ENCODE peak calls at places on chromosome 15, in nine cellular contexts. X is colonic mucosa, D is PC-3, R is neural progenitor cell, P is hepatocyte, K is Peyer's patch, H is AG10803, E is AG09309, F is uterus. Q is an unnamed sample.

GRCh38 chr15:76431936-76432335 is 95.4 kb downstream of the ISL2 start:
- DNase-seq in X (no peak), D (no peak), R (peak), P (no peak), K (no peak), H (peak), E (no peak), F (no peak), Q (no peak)

GRCh38 chr15:69896606-69897005 is 201.1 kb downstream of the TLE3 start:
- DNase-seq in X (no peak), D (no peak), R (no peak), P (no peak), K (no peak), H (peak), E (no peak), F (no peak), Q (peak)

GRCh38 chr15:43258781-43259180 is 7.9 kb downstream of the TGM5 start:
- DNase-seq in X (no peak), D (no peak), R (no peak), P (no peak), K (no peak), H (no peak), E (no peak), F (no peak), Q (no peak)

GRCh38 chr15:83973816-83974215 is 261.8 kb upstream of the GOLGA6L4 start:
- DNase-seq in X (no peak), D (peak), R (no peak), P (no peak), K (no peak), H (no peak), E (no peak), F (no peak), Q (no peak)

GRCh38 chr15:62464705-62465104 is 299.6 kb upstream of the C2CD4B start:
- DNase-seq in X (no peak), D (no peak), R (no peak), P (no peak), K (no peak), H (peak), E (no peak), F (no peak), Q (no peak)

GRCh38 chr15:29101491-29101890 is 168.1 kb downstream of the NSMCE3 start:
- DNase-seq in X (no peak), D (no peak), R (no peak), P (no peak), K (no peak), H (no peak), E (no peak), F (no peak), Q (no peak)

GRCh38 chr15:85727068-85727467 is 67.7 kb downstream of the KLHL25 start:
- DNase-seq in X (peak), D (no peak), R (no peak), P (no peak), K (no peak), H (peak), E (no peak), F (no peak), Q (no peak)

GRCh38 chr15:31238369-31238768 is 88.3 kb upstream of the KLF13 start:
- DNase-seq in X (no peak), D (no peak), R (no peak), P (no peak), K (no peak), H (no peak), E (no peak), F (no peak), Q (no peak)

DNA sequence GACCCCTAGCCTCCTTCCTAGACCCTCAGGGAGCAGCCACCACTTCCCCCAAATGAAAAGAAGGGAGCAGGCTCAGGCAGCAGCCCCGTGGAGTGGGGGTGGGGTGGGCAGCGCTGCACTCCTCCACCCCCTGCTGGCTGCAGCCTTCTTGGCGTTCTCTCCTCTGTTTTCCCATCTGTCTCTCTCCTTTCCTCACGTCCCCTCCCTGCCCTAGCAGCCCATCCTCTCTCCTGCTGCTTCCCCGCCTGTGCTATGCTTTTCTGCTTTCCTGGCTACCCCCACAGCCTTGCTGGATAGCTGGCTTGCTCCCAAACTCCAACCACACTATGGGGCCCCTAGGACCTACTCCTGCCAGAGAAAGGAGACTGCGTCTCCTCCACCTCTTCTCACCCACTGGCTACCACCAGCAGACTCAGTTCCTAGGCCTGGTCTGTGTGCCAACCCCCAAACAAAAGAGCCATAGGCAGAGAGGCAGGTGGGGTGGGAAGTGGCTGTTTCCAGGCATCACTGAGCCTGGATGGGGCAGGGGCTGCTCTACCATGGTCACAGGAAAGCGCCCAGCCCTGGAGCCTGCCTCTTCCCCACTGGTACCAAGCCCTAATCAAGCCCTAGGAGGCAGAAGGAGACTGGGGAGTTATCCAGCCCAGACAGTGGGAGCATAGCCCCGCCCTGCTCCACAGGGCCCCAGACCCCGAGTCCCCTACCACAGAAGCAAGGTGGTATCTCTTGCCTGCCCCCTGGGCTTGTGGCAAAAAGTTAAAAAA is 3.4 kb upstream of the DISP2 start:
- DNase-seq in X (no peak), D (peak), R (peak), P (peak), K (peak), H (no peak), E (no peak), F (no peak), Q (no peak)
- TF ChIP-seq CTCF in X (no peak), D (peak), R (peak), P (peak), K (no peak), H (peak), E (peak), F (peak), Q (peak)

DNA sequence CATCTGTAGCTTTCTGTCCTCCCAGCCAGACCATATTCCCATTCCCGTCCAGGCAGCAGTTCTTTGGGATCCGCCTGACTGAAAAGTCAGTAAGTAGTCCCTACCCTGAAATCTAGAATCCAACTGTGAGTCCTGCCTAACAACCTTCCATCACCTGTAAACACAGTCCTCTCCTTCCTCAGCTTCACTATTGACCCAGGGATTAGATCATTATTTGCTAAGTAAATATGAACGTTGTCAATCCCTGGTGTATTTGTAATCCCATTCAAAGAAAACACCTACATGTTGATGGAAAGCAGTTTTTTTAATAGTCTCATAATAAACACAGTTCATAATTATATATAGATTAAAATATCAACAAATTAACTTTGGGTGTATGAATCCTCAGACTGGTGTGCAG is 732 bp downstream of the SAXO2 start:
- DNase-seq in X (peak), D (peak), R (peak), P (peak), K (no peak), H (no peak), E (no peak), F (no peak), Q (no peak)
- H3K4me3 ChIP-seq in X (peak), D (peak), R (peak), P (no peak), K (peak), H (peak), E (peak), F (peak), Q (peak)

DNA sequence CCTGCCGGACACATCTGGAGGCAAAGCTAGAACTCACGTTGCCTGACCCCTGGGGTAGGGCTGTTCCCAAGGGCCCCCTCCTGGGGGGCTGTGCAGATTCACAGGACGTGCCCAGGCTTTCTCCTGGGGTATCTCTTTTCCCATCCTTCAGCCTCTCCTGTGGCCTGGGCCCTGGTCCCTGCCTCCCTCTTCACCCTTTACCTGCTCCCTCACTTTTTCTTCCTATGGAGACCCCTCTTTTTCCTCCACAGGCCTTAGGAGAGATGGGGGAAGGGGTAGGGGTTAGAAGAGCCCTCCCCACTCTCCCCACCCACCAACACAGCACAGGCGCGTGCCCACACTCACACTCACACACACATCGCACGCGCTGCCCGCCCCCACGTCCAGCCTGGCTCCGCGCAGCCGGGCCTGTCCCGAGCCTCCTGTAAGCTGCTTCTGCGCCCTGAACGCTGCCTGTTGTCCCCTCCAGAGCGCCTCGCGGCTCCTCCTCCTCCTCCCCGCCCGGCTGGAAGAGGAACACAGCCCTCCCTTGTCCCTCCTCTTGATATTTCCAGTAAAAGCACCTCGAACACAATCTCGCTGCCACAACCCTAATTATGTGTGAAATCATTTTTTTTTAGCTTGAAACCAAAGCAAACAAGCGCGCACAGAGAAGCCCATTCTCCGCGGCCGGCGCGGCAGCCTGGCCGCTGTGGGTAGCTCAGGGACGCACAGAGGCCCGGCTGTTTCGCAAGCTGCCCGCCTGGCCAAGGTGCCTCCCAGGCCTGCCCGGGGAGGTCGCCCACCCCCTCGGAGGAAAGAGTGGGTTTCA is 33.9 kb upstream of the ACAN start:
- DNase-seq in X (no peak), D (no peak), R (peak), P (peak), K (no peak), H (peak), E (no peak), F (no peak), Q (no peak)
- TF ChIP-seq CTCF in X (no peak), D (no peak), R (no peak), P (no peak), K (no peak), H (no peak), E (no peak), F (no peak), Q (no peak)

DNA sequence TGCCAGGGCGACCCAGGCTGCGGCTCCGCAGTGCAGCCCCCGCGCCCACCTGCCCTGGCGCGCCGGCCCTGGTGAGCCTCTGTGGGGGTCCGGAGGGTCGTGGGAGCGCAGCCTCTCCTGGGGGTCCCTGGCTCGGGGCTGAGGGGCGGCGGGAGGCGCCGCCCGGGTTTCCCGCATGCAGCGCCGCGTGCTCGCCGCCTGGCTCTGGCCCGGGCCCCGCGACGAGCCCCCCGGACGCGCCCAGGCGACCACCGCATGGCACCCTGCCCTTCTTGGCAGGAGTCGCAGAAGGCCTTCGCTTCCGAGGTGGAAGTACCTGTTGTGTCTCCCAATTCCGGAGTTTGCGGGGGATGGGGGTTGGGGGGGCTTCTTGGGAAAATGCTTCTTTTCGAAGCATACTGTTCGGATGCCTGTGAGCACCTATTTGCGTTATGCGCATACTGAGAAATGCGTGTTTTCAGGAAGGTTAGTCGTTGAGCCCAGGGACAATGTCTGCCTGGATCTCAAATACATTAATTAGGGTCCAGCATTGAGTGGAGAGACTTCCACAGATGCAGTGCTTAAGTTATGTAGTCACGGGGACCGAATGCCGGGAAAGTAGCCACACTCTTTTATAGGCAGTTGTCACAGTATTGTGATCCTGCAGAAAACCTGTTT is 1.3 kb downstream of the GABRA5 start:
- DNase-seq in X (no peak), D (no peak), R (no peak), P (no peak), K (no peak), H (no peak), E (no peak), F (no peak), Q (no peak)
- H3K4me3 ChIP-seq in X (no peak), D (no peak), R (peak), P (no peak), K (no peak), H (no peak), E (no peak), F (no peak), Q (no peak)

GRCh38 chr15:67935244-67935643 is 95.4 kb upstream of the RNU6-1 start:
- DNase-seq in X (no peak), D (no peak), R (no peak), P (no peak), K (no peak), H (no peak), E (no peak), F (no peak), Q (no peak)
- TF ChIP-seq CTCF in X (no peak), D (no peak), R (no peak), P (no peak), K (no peak), H (no peak), E (no peak), F (no peak), Q (no peak)

Q was measured in epithelial cell of proximal tubule.